ENCODE peak calls at places on chromosomes 2 and 18, in six cellular contexts. S is activated CD4-positive, alpha-beta T cell treated with anti-CD3 and anti-CD28 coated beads, Interleukin-2, amount 50 U/mL, for 48 hours; Z is heart left ventricle; Q is activated CD8-positive, alpha-beta memory T cell treated with anti-CD3 and anti-CD28 coated beads for 48 hours; J is progenitor cell of endocrine pancreas; M is T-cell. X is an unnamed sample.

GRCh38 chr18:48263913-48264506 is 145.2 kb downstream of the ZBTB7C start:
- DNase-seq in S (no peak), Z (no peak), Q (no peak), J (no peak), M (no peak), X (no peak)

GRCh38 chr2:69781321-69782248 is 39.7 kb downstream of the ANXA4 start:
- DNase-seq in S (no peak), Z (no peak), Q (no peak), J (no peak), M (no peak), X (no peak)

GRCh38 chr2:189954989-189955388 is 107.5 kb downstream of the MSTN start:
- DNase-seq in S (no peak), Z (no peak), Q (no peak), J (no peak), M (no peak), X (no peak)

GRCh38 chr2:79138385-79138784 is 18.1 kb downstream of the REG1A start:
- DNase-seq in S (no peak), Z (no peak), Q (no peak), J (no peak), M (no peak), X (no peak)

GRCh38 chr2:221571108-221571390 is 1.1 kb downstream of the EPHA4 start:
- DNase-seq in S (no peak), Z (no peak), Q (no peak), J (no peak), M (peak), X (no peak)

GRCh38 chr18:78145096-78145495 is 834.5 kb upstream of the SALL3 start:
- DNase-seq in S (no peak), Z (no peak), Q (no peak), J (no peak), M (no peak), X (no peak)

GRCh38 chr2:239400000-239400831 is 604 bp downstream of the HDAC4 start:
- DNase-seq in S (peak), Z (no peak), Q (no peak), J (no peak), M (no peak), X (no peak)

GRCh38 chr2:230400454-230400853 is 15.5 kb upstream of the SP100 start:
- DNase-seq in S (no peak), Z (no peak), Q (no peak), J (no peak), M (no peak), X (no peak)

GRCh38 chr18:47680488-47680887 is 250.0 kb downstream of the SMAD2 start:
- DNase-seq in S (no peak), Z (no peak), Q (no peak), J (no peak), M (no peak), X (no peak)

GRCh38 chr18:79547413-79548076 is 132.1 kb upstream of the CTDP1 start:
- DNase-seq in S (no peak), Z (no peak), Q (no peak), J (no peak), M (no peak), X (no peak)